ENCODE peak calls at places on chromosomes 3 and 15, in ten cellular contexts. L is H9, B is mesendoderm, F is IMR-90, K is GM23248, Q is colonic mucosa, W is K562, R is neuronal stem cell, U is mammary epithelial cell, M is PC-3. H is an unnamed sample.

GRCh38 chr3:196501316-196502064 is 2.1 kb downstream of the RNF168 start:
- DNase-seq in L (no peak), B (peak; percentile 59), F (peak; percentile 53), K (peak; percentile 61), Q (peak; percentile 40), W (peak; percentile 52), R (no peak), U (peak; percentile 35), M (peak; percentile 62), H (peak; percentile 55)

GRCh38 chr3:24232784-24233183 is 261.9 kb downstream of the THRB start:
- DNase-seq in L (no peak), B (no peak), F (no peak), K (no peak), Q (no peak), W (no peak), R (no peak), U (no peak), M (no peak), H (no peak)

GRCh38 chr15:77036537-77037474 is 34.1 kb downstream of the TSPAN3 start:
- DNase-seq in L (no peak), B (no peak), F (no peak), K (no peak), Q (peak; percentile 17), W (no peak), R (no peak), U (no peak), M (no peak), H (peak; percentile 38)

GRCh38 chr15:64180235-64180824 is 17.5 kb upstream of the PPIB start:
- DNase-seq in L (peak; percentile 39), B (peak; percentile 61), F (no peak), K (no peak), Q (no peak), W (no peak), R (no peak), U (no peak), M (no peak), H (peak; percentile 71)

GRCh38 chr3:107209302-107210060 is 167.8 kb upstream of the CCDC54 start:
- DNase-seq in L (no peak), B (no peak), F (no peak), K (no peak), Q (no peak), W (no peak), R (no peak), U (no peak), M (no peak), H (no peak)

GRCh38 chr3:187986514-187986934 is 167.4 kb upstream of the LPP start:
- DNase-seq in L (no peak), B (peak; percentile 57), F (peak; percentile 96), K (peak; percentile 96), Q (no peak), W (peak; percentile 43), R (no peak), U (peak; percentile 95), M (peak; percentile 94), H (no peak)

GRCh38 chr15:99961011-99961441 is 227.8 kb upstream of the LYSMD4 start:
- DNase-seq in L (peak; percentile 72), B (peak; percentile 77), F (no peak), K (peak; percentile 5), Q (peak; percentile 19), W (peak; percentile 34), R (no peak), U (peak; percentile 48), M (peak; percentile 56), H (peak; percentile 85)

GRCh38 chr15:29065571-29065970 is 179.8 kb downstream of the APBA2 start:
- DNase-seq in L (no peak), B (no peak), F (no peak), K (no peak), Q (no peak), W (no peak), R (no peak), U (no peak), M (no peak), H (peak; percentile 14)

GRCh38 chr3:8841472-8841871 is 72.1 kb upstream of the OXTR start:
- DNase-seq in L (no peak), B (no peak), F (no peak), K (peak; percentile 49), Q (no peak), W (no peak), R (no peak), U (no peak), M (no peak), H (no peak)

GRCh38 chr3:12428131-12428530 is 56.1 kb upstream of the TSEN2 start:
- DNase-seq in L (no peak), B (no peak), F (no peak), K (peak; percentile 10), Q (no peak), W (no peak), R (no peak), U (no peak), M (no peak), H (no peak)

DNA sequence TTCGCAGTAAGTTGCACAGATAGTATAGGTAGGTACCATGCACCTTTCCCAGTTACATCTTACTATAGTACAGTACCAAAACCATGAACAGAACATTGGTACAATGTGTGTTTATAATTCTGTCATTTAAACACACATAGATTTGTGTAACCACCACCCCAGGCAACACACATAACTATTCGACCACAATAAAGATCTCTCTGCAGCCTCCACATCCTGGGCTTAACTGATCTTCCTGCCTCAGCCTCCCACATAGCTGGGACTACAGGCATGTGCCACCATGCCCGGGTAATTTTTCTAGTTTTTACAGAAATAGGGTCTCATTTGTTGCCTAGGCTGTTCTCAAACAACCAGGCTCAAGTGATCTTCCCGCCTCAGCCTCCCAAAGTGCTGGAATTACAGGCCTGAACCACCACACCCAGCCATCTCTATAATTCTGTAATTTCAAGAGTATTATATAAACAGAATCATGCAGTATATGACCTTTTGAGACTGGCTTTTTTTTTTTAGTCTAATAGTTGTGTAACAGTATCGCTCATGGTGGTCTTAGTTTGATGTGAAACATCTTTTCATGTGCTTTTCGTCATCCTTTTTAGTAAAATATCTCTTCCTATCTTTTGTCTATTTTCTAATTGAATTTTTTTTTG is 13.3 kb upstream of the TMF1 start:
- DNase-seq in L (no peak), B (no peak), F (no peak), K (no peak), Q (no peak), W (no peak), R (no peak), U (no peak), M (no peak), H (no peak)
- H3K9ac ChIP-seq in L (no peak overlapping the region), B (no peak overlapping the region), F (no peak overlapping the region), K (no peak overlapping the region), Q (no peak overlapping the region), W (no peak overlapping the region), R (no peak overlapping the region), U (no peak overlapping the region), M (no peak overlapping the region), H (no peak overlapping the region)

GRCh38 chr3:42690766-42691680 is 5.7 kb downstream of the KLHL40 start:
- DNase-seq in L (no peak), B (no peak), F (no peak), K (peak; percentile 37), Q (no peak), W (no peak), R (no peak), U (no peak), M (no peak), H (no peak)
- H3K27ac ChIP-seq in L (no peak overlapping the region), B (no peak overlapping the region), F (no peak overlapping the region), K (no peak overlapping the region), Q (no peak overlapping the region), W (no peak overlapping the region), R (no peak overlapping the region), U (no peak overlapping the region), M (no peak overlapping the region), H (no peak overlapping the region)

DNA sequence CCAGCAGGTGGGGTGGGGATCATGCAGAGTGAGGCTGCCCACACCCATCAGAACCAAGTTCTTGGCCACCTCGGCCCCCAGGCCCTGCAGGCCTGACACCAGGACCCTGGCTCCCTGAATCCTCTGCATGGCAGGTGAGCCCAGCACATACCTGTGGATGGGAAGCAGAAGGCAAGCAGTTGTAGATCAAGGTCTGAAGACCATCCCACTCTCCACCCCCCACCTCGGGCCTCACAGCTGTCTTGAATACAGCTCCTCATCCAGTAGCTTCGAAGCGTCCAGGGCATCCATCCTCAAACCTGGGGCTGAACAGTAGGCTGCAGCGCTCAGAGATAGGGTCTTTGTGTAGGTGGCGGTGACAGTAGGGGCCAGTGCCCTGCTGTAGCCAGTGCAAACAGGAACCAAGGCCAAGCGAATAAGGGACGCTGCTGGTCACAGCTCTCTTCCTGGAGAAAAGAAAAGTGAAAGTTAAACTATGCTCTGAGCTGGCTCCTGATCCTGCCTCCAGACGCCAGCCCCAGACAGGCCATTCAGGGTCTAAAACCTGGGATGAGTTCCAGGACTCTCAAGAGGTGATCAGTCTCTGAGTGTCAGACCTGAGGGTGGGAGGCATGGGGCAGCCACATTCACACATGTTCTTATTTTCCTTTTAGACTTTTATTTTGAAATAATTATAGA is at the start of gene UBA7:
- DNase-seq in L (no peak), B (no peak), F (peak; percentile 80), K (peak; percentile 90), Q (peak; percentile 66), W (peak; percentile 17), R (no peak), U (peak; percentile 52), M (peak; percentile 14), H (no peak)
- H3K9ac ChIP-seq in L (no peak within 1 kb of the TSS), B (no peak within 1 kb of the TSS), F (peak within 1 kb of the TSS; percentile 97), K (peak within 1 kb of the TSS; percentile 84), Q (peak within 1 kb of the TSS; percentile 90), W (peak within 1 kb of the TSS; percentile 16), R (peak within 1 kb of the TSS; percentile 63), U (no peak within 1 kb of the TSS), M (no peak within 1 kb of the TSS), H (no peak within 1 kb of the TSS)

DNA sequence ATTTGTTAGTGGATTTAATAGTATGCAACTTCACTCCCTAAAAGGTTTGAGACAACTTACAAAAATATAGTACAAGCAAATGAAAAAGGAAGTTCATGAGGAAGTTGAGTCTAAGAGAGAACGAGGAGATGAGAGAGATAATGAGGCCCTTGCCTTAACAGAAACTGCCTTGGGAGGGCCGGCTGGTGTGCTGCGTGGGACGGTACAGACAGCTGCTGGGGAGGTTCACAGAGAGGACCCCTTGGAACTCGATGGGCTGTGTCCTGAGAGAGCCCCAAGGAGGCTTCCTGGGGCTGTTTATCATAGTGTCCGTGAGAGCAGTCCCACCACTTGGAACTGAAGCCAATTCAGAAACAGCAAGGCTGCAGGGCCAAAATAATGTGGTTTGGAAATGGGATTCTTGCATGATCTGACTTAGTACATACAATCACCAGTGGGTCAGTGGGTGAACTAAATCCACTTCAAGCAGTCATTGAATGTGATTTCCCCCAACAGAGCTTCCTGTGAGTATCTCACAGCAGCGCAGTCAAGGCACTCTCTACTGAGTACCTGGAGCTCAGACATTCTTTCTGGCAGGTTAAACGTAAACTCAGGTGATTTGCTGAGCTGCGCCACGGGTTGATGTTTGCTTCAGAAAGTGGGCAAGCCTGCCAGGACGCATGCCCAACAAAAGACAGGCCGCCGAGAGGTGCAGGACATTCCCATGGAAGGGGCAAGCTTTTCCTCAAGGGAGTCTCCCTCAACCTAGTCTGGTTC is 90.8 kb downstream of the CRTC3 start:
- DNase-seq in L (no peak), B (no peak), F (no peak), K (no peak), Q (no peak), W (peak; percentile 79), R (no peak), U (no peak), M (no peak), H (no peak)
- H3K27ac ChIP-seq in L (no peak overlapping the region), B (no peak overlapping the region), F (no peak overlapping the region), K (no peak overlapping the region), Q (no peak overlapping the region), W (peak overlapping the region; percentile 46), R (no peak overlapping the region), U (no peak overlapping the region), M (no peak overlapping the region), H (no peak overlapping the region)